ENCODE peak calls at places on chromosomes 16 and 17, in ten cellular contexts. One of them, this sample, is unnamed.

GRCh38 chr16:63461248-63461841 is 1425.1 kb upstream of the CDH8 start:
- DNase-seq in ureter: peak; percentile 42
- DNase-seq in GF-D8: no peak
- DNase-seq in NCI-H1092: peak; percentile 5
- DNase-seq in HEK293T: no peak
- DNase-seq in HFF-Myc: peak; percentile 7
- DNase-seq in choroid plexus epithelial cell: peak; percentile 62
- DNase-seq in ascending aorta: no peak
- DNase-seq in dorsolateral prefrontal cortex: peak; percentile 44
- DNase-seq in GM10248: no peak
- DNase-seq in this sample: no peak

GRCh38 chr17:300881-301280 is 51.7 kb downstream of the RPH3AL start:
- DNase-seq in ureter: no peak
- DNase-seq in GF-D8: no peak
- DNase-seq in NCI-H1092: no peak
- DNase-seq in HEK293T: no peak
- DNase-seq in HFF-Myc: no peak
- DNase-seq in choroid plexus epithelial cell: no peak
- DNase-seq in ascending aorta: no peak
- DNase-seq in dorsolateral prefrontal cortex: no peak
- DNase-seq in GM10248: no peak
- DNase-seq in this sample: no peak

GRCh38 chr16:1154291-1154886 is 1.5 kb downstream of the CACNA1H start:
- DNase-seq in ureter: no peak
- DNase-seq in GF-D8: no peak
- DNase-seq in NCI-H1092: no peak
- DNase-seq in HEK293T: no peak
- DNase-seq in HFF-Myc: no peak
- DNase-seq in choroid plexus epithelial cell: no peak
- DNase-seq in ascending aorta: no peak
- DNase-seq in dorsolateral prefrontal cortex: no peak
- DNase-seq in GM10248: no peak
- DNase-seq in this sample: no peak

GRCh38 chr16:11880047-11880446 is 28.7 kb upstream of the RSL1D1 start:
- DNase-seq in ureter: no peak
- DNase-seq in GF-D8: no peak
- DNase-seq in NCI-H1092: no peak
- DNase-seq in HEK293T: no peak
- DNase-seq in HFF-Myc: peak; percentile 4
- DNase-seq in choroid plexus epithelial cell: no peak
- DNase-seq in ascending aorta: no peak
- DNase-seq in dorsolateral prefrontal cortex: no peak
- DNase-seq in GM10248: no peak
- DNase-seq in this sample: no peak

GRCh38 chr16:53041196-53041977 is 11.3 kb downstream of the CHD9NB start:
- DNase-seq in ureter: peak; percentile 87
- DNase-seq in GF-D8: peak; percentile 56
- DNase-seq in NCI-H1092: no peak
- DNase-seq in HEK293T: no peak
- DNase-seq in HFF-Myc: no peak
- DNase-seq in choroid plexus epithelial cell: peak; percentile 80
- DNase-seq in ascending aorta: no peak
- DNase-seq in dorsolateral prefrontal cortex: no peak
- DNase-seq in GM10248: no peak
- DNase-seq in this sample: no peak

GRCh38 chr17:40121191-40121885 is 433 bp upstream of the MSL1 start:
- DNase-seq in ureter: no peak
- DNase-seq in GF-D8: no peak
- DNase-seq in NCI-H1092: peak; percentile 40
- DNase-seq in HEK293T: peak; percentile 25
- DNase-seq in HFF-Myc: no peak
- DNase-seq in choroid plexus epithelial cell: peak; percentile 49
- DNase-seq in ascending aorta: no peak
- DNase-seq in dorsolateral prefrontal cortex: peak; percentile 29
- DNase-seq in GM10248: peak; percentile 50
- DNase-seq in this sample: no peak

GRCh38 chr17:75625813-75626486 is 7.3 kb upstream of the SMIM5 start:
- DNase-seq in ureter: no peak
- DNase-seq in GF-D8: no peak
- DNase-seq in NCI-H1092: peak; percentile 11
- DNase-seq in HEK293T: peak; percentile 80
- DNase-seq in HFF-Myc: no peak
- DNase-seq in choroid plexus epithelial cell: peak; percentile 49
- DNase-seq in ascending aorta: no peak
- DNase-seq in dorsolateral prefrontal cortex: peak; percentile 31
- DNase-seq in GM10248: peak; percentile 57
- DNase-seq in this sample: peak; percentile 32

GRCh38 chr17:43634681-43635125 is 27.0 kb downstream of the MEOX1 start:
- DNase-seq in ureter: no peak
- DNase-seq in GF-D8: no peak
- DNase-seq in NCI-H1092: no peak
- DNase-seq in HEK293T: no peak
- DNase-seq in HFF-Myc: no peak
- DNase-seq in choroid plexus epithelial cell: peak; percentile 20
- DNase-seq in ascending aorta: no peak
- DNase-seq in dorsolateral prefrontal cortex: no peak
- DNase-seq in GM10248: no peak
- DNase-seq in this sample: no peak

GRCh38 chr17:52026075-52026474 is 132.4 kb downstream of the CA10 start:
- DNase-seq in ureter: no peak
- DNase-seq in GF-D8: no peak
- DNase-seq in NCI-H1092: no peak
- DNase-seq in HEK293T: no peak
- DNase-seq in HFF-Myc: no peak
- DNase-seq in choroid plexus epithelial cell: no peak
- DNase-seq in ascending aorta: no peak
- DNase-seq in dorsolateral prefrontal cortex: no peak
- DNase-seq in GM10248: no peak
- DNase-seq in this sample: no peak

GRCh38 chr17:7839890-7840260 is 5.9 kb downstream of the KDM6B start:
- DNase-seq in ureter: no peak
- DNase-seq in GF-D8: no peak
- DNase-seq in NCI-H1092: no peak
- DNase-seq in HEK293T: no peak
- DNase-seq in HFF-Myc: no peak
- DNase-seq in choroid plexus epithelial cell: peak; percentile 70
- DNase-seq in ascending aorta: no peak
- DNase-seq in dorsolateral prefrontal cortex: no peak
- DNase-seq in GM10248: no peak
- DNase-seq in this sample: no peak

GRCh38 chr17:21278304-21279197 is 6.0 kb upstream of the MAP2K3 start:
- DNase-seq in ureter: no peak
- DNase-seq in GF-D8: peak; percentile 32
- DNase-seq in NCI-H1092: no peak
- DNase-seq in HEK293T: no peak
- DNase-seq in HFF-Myc: no peak
- DNase-seq in choroid plexus epithelial cell: no peak
- DNase-seq in ascending aorta: no peak
- DNase-seq in dorsolateral prefrontal cortex: no peak
- DNase-seq in GM10248: no peak
- DNase-seq in this sample: no peak

This sample was measured in GM18507.